ENCODE peak calls at places on chromosomes 12 and 14, in seven cellular contexts. O is OCI-LY7, H is uterus, F is natural killer cell, R is GM10248, J is GM13977, E is fibroblast of lung. Q is an unnamed sample.

GRCh38 chr12:71312767-71313375 is 126.7 kb upstream of the LGR5 start:
- DNase-seq in E (peak; percentile 13), J (no peak), R (no peak), H (no peak), O (no peak), F (no peak), Q (no peak)

GRCh38 chr12:53644133-53644532 is 18.0 kb upstream of the ATF7 start:
- DNase-seq in O (no peak), F (no peak), H (no peak), E (no peak), R (no peak), J (no peak), Q (no peak)

GRCh38 chr14:20904393-20905029 is 13.3 kb downstream of the RNASE3 start:
- DNase-seq in E (no peak), F (no peak), J (no peak), R (no peak), O (no peak), H (no peak), Q (no peak)

GRCh38 chr14:93305708-93306418 is 27.0 kb downstream of the BTBD7 start:
- DNase-seq in H (no peak), O (no peak), R (no peak), F (no peak), J (no peak), E (no peak), Q (no peak)

GRCh38 chr12:2653461-2653965 is 141.3 kb upstream of the FKBP4 start:
- DNase-seq in H (no peak), F (no peak), O (no peak), E (no peak), R (no peak), J (no peak), Q (no peak)

GRCh38 chr12:40515041-40515825 is 177.0 kb upstream of the CNTN1 start:
- DNase-seq in O (no peak), E (no peak), F (no peak), R (peak; percentile 10), H (no peak), J (peak; percentile 20), Q (peak; percentile 7)

GRCh38 chr14:93090826-93091583 is 24.7 kb downstream of the ITPK1 start:
- DNase-seq in O (no peak), R (no peak), F (no peak), J (peak; percentile 24), E (no peak), H (peak; percentile 52), Q (no peak)

GRCh38 chr12:29547151-29547561 is 49.7 kb upstream of the OVCH1 start:
- DNase-seq in O (no peak), R (no peak), E (peak; percentile 83), J (no peak), H (no peak), F (no peak), Q (no peak)

GRCh38 chr12:77724367-77724957 is 106.2 kb upstream of the NAV3 start:
- DNase-seq in H (no peak), E (peak; percentile 71), O (peak; percentile 72), R (no peak), F (no peak), J (no peak), Q (no peak)

GRCh38 chr12:65785500-65785899 is 38.8 kb upstream of the HMGA2 start:
- DNase-seq in J (no peak), E (no peak), H (no peak), R (no peak), O (no peak), F (no peak), Q (no peak)

DNA sequence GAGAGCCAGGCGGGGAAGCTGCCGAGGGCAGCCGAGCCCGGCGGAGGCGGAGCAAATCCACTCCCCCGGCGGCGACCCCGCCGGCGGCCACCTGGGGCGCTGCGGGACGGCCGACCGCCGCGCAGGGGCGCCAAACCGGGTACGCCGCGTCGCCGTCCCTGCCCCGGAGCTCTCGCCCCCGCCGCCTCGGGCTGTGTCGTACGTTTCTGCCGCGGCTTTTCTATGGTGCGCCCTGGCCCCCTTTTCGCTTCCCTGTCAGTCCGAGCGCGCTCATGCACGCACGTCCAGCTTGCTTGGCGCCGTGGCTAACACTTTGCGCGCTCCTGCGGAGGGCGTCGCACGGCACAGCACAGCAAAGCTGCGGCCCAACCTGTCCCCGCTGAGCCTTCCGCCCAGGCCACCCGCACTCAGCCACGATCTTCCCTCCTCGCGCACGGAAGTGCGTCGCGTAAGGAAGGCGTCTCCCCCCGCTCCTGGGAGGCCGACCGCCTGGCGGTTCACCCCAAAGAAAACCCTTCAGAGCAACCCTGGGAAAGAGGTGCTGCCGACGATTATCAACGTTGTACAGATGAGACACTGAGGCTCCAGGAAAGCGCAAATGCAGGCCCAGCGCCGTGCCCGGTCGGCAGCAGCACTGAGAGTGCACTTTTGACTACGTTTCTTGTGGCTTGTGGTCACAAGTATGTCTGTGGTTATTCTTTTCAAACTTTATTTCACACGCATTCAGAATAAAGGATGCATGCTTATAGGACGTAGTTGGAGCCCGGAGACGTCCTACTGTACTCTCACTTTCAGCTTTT is at the start of gene HECTD1:
- DNase-seq in O (peak; percentile 90), F (peak; percentile 86), J (peak; percentile 96), R (peak; percentile 93), E (peak; percentile 89), H (peak; percentile 92), Q (peak; percentile 93)
- TF ChIP-seq CTCF in O (peak; percentile 78), F (peak; percentile 81), J (peak; percentile 88), R (peak; percentile 78), E (peak; percentile 23), H (peak; percentile 33), Q (peak; percentile 89)

GRCh38 chr12:64718649-64719048 is 40.6 kb downstream of the GNS start:
- DNase-seq in H (no peak), O (no peak), R (no peak), F (no peak), E (no peak), J (no peak), Q (no peak)

GRCh38 chr12:64722835-64723234 is 36.4 kb downstream of the GNS start:
- DNase-seq in E (no peak), F (no peak), O (no peak), H (no peak), R (no peak), J (no peak), Q (no peak)

GRCh38 chr12:64720884-64721283 is 38.3 kb downstream of the GNS start:
- DNase-seq in J (no peak), H (no peak), E (no peak), O (no peak), F (no peak), R (no peak), Q (no peak)

GRCh38 chr12:64723630-64724029 is 35.6 kb downstream of the GNS start:
- DNase-seq in H (no peak), R (no peak), O (no peak), F (no peak), E (no peak), J (no peak), Q (no peak)

DNA sequence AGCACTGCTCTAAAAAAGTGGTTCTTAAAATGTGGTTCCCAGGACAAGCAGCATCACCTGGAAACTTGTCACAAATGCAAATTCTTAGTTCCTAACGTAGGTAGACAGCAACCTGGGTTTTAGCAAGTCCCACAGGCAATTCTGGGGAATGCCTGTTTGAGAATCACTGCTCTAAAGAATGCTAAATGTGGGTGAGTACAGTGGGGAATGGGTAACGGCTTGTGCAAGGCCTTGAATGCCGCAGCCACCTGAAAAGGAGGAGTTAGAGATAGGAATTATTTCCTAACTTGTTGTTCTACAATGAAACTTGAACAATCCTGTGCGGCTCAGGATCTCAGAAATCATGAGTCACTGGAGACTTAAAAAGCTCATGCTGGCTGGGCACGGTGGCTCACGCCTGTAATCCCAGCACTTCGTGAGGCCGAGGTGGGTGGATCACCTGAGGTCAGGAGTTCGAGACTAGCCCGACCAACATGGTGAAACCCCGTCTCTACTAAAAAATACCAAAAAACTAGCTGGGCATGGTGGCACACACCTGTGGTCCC is 34.9 kb downstream of the GNS start:
- DNase-seq in E (no peak), F (no peak), O (no peak), R (no peak), J (no peak), H (no peak), Q (no peak)
- TF ChIP-seq CTCF in E (no peak), F (no peak), O (no peak), R (no peak), J (no peak), H (no peak), Q (no peak)

GRCh38 chr14:34496007-34496678 is 34.1 kb upstream of the SPTSSA start:
- DNase-seq in H (peak; percentile 80), F (no peak), R (no peak), J (no peak), O (no peak), E (no peak), Q (no peak)

GRCh38 chr14:34498684-34499412 is 36.8 kb upstream of the SPTSSA start:
- DNase-seq in R (peak; percentile 26), O (peak; percentile 38), E (peak; percentile 45), H (no peak), F (no peak), J (peak; percentile 23), Q (peak; percentile 32)

GRCh38 chr14:34501004-34501580 is 38.4 kb downstream of the EAPP start:
- DNase-seq in O (no peak), F (no peak), R (no peak), J (no peak), H (no peak), E (no peak), Q (no peak)

GRCh38 chr14:34501997-34502396 is 37.5 kb downstream of the EAPP start:
- DNase-seq in O (no peak), H (no peak), F (no peak), E (peak; percentile 30), R (no peak), J (no peak), Q (no peak)

DNA sequence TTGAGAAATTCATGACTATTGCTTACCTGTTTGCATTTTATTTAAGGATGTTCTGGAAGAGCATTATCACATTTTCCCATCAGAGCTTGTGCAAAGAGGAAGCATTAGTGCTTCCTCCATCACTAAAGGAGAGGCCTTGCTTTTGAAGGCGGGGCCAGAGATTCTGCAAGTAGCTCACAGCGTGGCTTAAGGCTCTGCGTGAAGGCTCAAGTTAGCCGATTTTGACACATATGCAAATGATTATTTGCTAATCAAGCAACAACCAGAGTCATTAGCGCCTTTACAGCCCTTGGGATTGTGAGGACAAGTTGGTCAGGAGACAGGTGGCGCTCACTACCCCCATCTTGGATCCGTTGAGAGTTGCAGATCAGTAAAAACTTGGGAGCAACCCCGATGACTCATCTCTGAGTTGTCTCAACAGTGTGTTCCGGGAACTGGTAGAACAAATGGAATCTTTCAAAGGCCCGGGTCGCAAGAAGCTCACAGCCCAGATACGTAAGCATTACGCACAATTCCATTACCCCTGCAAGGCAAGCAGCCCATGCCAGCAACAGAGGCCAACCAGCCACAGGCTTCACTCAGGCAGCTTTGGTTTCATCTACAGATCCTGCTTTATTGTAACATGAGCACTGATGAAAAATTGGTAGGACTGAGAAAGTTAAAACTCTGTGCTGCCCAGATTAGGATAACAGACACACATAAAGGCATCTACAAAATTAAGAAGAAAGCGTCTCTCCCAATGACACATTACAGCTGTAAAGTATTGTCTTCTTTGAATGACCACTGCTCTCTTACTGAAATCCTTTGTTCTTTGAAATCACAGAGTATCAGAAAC is 34.9 kb upstream of the SPTSSA start:
- DNase-seq in F (no peak), J (no peak), E (peak; percentile 100), O (no peak), R (no peak), H (peak; percentile 86), Q (no peak)
- TF ChIP-seq CTCF in F (no peak), J (no peak), E (peak; percentile 38), O (no peak), R (no peak), H (peak; percentile 24), Q (no peak)

DNA sequence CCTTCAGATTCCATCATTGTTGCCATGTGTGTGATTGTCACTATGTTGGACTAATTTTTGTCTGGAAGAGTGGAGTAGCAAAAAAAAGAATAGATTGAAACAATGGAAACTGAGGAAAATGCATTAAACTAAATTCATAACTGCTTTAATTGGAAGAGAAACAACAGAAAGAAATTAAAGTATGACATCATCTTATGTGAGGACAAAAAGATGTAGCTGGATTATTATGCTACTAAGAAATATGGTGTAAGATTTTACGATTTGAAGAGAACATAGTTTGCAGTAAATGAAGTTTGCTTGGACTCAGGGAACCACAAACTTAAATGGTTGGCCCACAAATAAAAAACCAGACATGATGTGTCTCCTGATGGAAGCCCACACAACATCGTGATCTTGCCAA is 76.8 kb downstream of the PRKCH start:
- DNase-seq in F (no peak), H (no peak), J (no peak), R (no peak), E (no peak), O (no peak), Q (no peak)
- TF ChIP-seq CTCF in F (no peak), H (no peak), J (no peak), R (no peak), E (no peak), O (no peak), Q (no peak)

Q was measured in GM13976.